ENCODE peak calls at places on chromosomes 1 and 21, in seven cellular contexts. Y is right cardiac atrium; X is HS-5; L is activated naive CD8-positive, alpha-beta T cell treated with anti-CD3 and anti-CD28 coated beads, Interleukin-2, amount 50 U/mL, for 16 hours; F is activated T-cell treated with anti-CD3 and anti-CD28 coated beads for 48 hours; A is stimulated activated CD4-positive, alpha-beta T cell treated with anti-CD3 and anti-CD28 coated beads, TNF-alpha, amount 100 ng/mL, for 4 hours; I is transverse colon. O is an unnamed sample.

GRCh38 chr1:210233495-210234253 is 1.1 kb downstream of the SERTAD4 start:
- DNase-seq in L (no peak), X (peak; percentile 56), F (no peak), Y (peak; percentile 84), A (no peak), I (peak; percentile 54), O (peak; percentile 3)

GRCh38 chr1:66394603-66395002 is 139.3 kb upstream of the SGIP1 start:
- DNase-seq in I (no peak), A (no peak), F (no peak), Y (no peak), X (no peak), L (no peak), O (no peak)

GRCh38 chr1:55572878-55573734 is 357.9 kb upstream of the USP24 start:
- DNase-seq in F (no peak), X (peak; percentile 41), Y (no peak), L (no peak), I (no peak), A (no peak), O (no peak)

GRCh38 chr1:154221815-154222081 is 993 bp downstream of the UBAP2L start:
- DNase-seq in Y (no peak), I (no peak), X (no peak), F (no peak), A (no peak), L (no peak), O (no peak)

GRCh38 chr21:45252448-45252925 is 35.2 kb downstream of the POFUT2 start:
- DNase-seq in A (no peak), F (no peak), L (no peak), Y (no peak), X (no peak), I (no peak), O (no peak)

GRCh38 chr1:23423415-23424170 is 955 bp downstream of the TCEA3 start:
- DNase-seq in A (peak; percentile 8), I (peak; percentile 88), F (no peak), X (no peak), Y (peak; percentile 76), L (no peak), O (no peak)

GRCh38 chr1:6145351-6145750 is 34.8 kb downstream of the CHD5 start:
- DNase-seq in L (no peak), I (no peak), X (no peak), A (no peak), F (no peak), Y (no peak), O (no peak)

GRCh38 chr1:18536356-18536755 is 55.6 kb downstream of the KLHDC7A start:
- DNase-seq in Y (no peak), L (no peak), A (no peak), X (no peak), I (no peak), F (no peak), O (no peak)

GRCh38 chr1:245876586-245876985 is 630.5 kb downstream of the SMYD3 start:
- DNase-seq in X (no peak), A (no peak), Y (no peak), F (no peak), I (no peak), L (no peak), O (no peak)

GRCh38 chr1:90142697-90143096 is 147.8 kb downstream of the ZNF326 start:
- DNase-seq in L (no peak), I (no peak), X (no peak), A (no peak), F (no peak), Y (no peak), O (no peak)

GRCh38 chr1:16617778-16618580 is 4.6 kb upstream of the NBPF1 start:
- DNase-seq in F (no peak), A (no peak), I (no peak), Y (no peak), L (no peak), X (no peak), O (no peak)

GRCh38 chr21:27647921-27648320 is 681.0 kb upstream of the ADAMTS5 start:
- DNase-seq in F (no peak), I (no peak), L (no peak), Y (no peak), X (no peak), A (no peak), O (no peak)

GRCh38 chr1:176987016-176987415 is 177.5 kb downstream of the ASTN1 start:
- DNase-seq in F (no peak), L (no peak), X (peak; percentile 65), I (no peak), Y (no peak), A (no peak), O (no peak)

GRCh38 chr1:204319462-204319861 is 40.3 kb downstream of the PLEKHA6 start:
- DNase-seq in I (peak; percentile 43), L (no peak), X (peak; percentile 67), Y (no peak), A (no peak), F (no peak), O (no peak)

GRCh38 chr21:42531771-42532170 is 18.1 kb downstream of the SLC37A1 start:
- DNase-seq in Y (no peak), L (no peak), A (no peak), F (no peak), X (no peak), I (no peak), O (no peak)

GRCh38 chr1:228472655-228473054 is 14.5 kb upstream of the RNF187 start:
- DNase-seq in X (no peak), I (no peak), F (no peak), Y (no peak), L (no peak), A (no peak), O (no peak)

O was measured in naive B cell.